ENCODE peak calls at places on chromosomes 6 and 20, in seven cellular contexts. R, D, H, J, X, E and N are unnamed samples.

GRCh38 chr6:143592335-143592734 is 80.8 kb upstream of the FUCA2 start:
- DNase-seq in R (no peak), D (no peak), H (no peak), J (no peak), X (no peak), E (peak; percentile 77), N (no peak)

GRCh38 chr6:48765352-48765961 is 654.5 kb upstream of the PTCHD4 start:
- DNase-seq in R (peak; percentile 12), D (no peak), H (no peak), J (no peak), X (no peak), E (peak; percentile 76), N (no peak)

GRCh38 chr6:83384751-83385150 is 46.1 kb downstream of the ME1 start:
- DNase-seq in R (no peak), D (no peak), H (no peak), J (no peak), X (no peak), E (no peak), N (no peak)

GRCh38 chr20:64136004-64136710 is 28.1 kb upstream of the MYT1 start:
- DNase-seq in R (no peak), D (no peak), H (no peak), J (no peak), X (no peak), E (no peak), N (no peak)

GRCh38 chr20:9179867-9180266 is 111.0 kb downstream of the PLCB4 start:
- DNase-seq in R (no peak), D (no peak), H (no peak), J (no peak), X (no peak), E (no peak), N (no peak)

GRCh38 chr6:106823732-106824351 is 150.7 kb downstream of the CD24 start:
- DNase-seq in R (no peak), D (no peak), H (no peak), J (no peak), X (no peak), E (peak; percentile 91), N (no peak)

GRCh38 chr20:53829086-53829703 is 235.6 kb upstream of the ZNF217 start:
- DNase-seq in R (no peak), D (no peak), H (no peak), J (no peak), X (no peak), E (no peak), N (no peak)

GRCh38 chr20:40488401-40488800 is 200.6 kb downstream of the MAFB start:
- DNase-seq in R (no peak), D (no peak), H (no peak), J (no peak), X (no peak), E (no peak), N (no peak)

GRCh38 chr6:155850408-155850841 is 394.8 kb upstream of the NOX3 start:
- DNase-seq in R (no peak), D (no peak), H (no peak), J (no peak), X (no peak), E (no peak), N (no peak)

GRCh38 chr20:10863337-10864060 is 189.7 kb upstream of the JAG1 start:
- DNase-seq in R (peak; percentile 36), D (no peak), H (no peak), J (peak; percentile 27), X (no peak), E (no peak), N (no peak)

GRCh38 chr20:42112161-42112560 is 494.0 kb upstream of the CHD6 start:
- DNase-seq in R (no peak), D (no peak), H (no peak), J (no peak), X (no peak), E (no peak), N (no peak)

GRCh38 chr6:49514571-49515484 is 15.1 kb downstream of the GLYATL3 start:
- DNase-seq in R (no peak), D (no peak), H (no peak), J (no peak), X (no peak), E (no peak), N (no peak)

GRCh38 chr6:14665827-14666724 is 548.5 kb downstream of the CD83 start:
- DNase-seq in R (peak; percentile 40), D (no peak), H (peak; percentile 21), J (no peak), X (no peak), E (no peak), N (no peak)

GRCh38 chr6:107132330-107132954 is 17.1 kb upstream of the BEND3 start:
- DNase-seq in R (peak; percentile 20), D (peak; percentile 26), H (no peak), J (no peak), X (no peak), E (peak; percentile 65), N (no peak)

GRCh38 chr6:134223761-134224445 is 94.0 kb downstream of the SGK1 start:
- DNase-seq in R (no peak), D (no peak), H (no peak), J (no peak), X (no peak), E (no peak), N (no peak)

GRCh38 chr6:12103158-12103557 is 91.0 kb downstream of the HIVEP1 start:
- DNase-seq in R (no peak), D (no peak), H (no peak), J (no peak), X (no peak), E (no peak), N (no peak)

GRCh38 chr6:65933390-65933789 is 226.4 kb upstream of the EYS start:
- DNase-seq in R (no peak), D (no peak), H (no peak), J (no peak), X (no peak), E (no peak), N (no peak)

GRCh38 chr20:16472045-16472872 is 101.0 kb downstream of the KIF16B start:
- DNase-seq in R (peak; percentile 21), D (no peak), H (no peak), J (no peak), X (no peak), E (no peak), N (no peak)

GRCh38 chr6:122187186-122187585 is 212.3 kb upstream of the HSF2 start:
- DNase-seq in R (no peak), D (no peak), H (no peak), J (no peak), X (no peak), E (no peak), N (no peak)

GRCh38 chr6:122178988-122179387 is 220.5 kb upstream of the HSF2 start:
- DNase-seq in R (no peak), D (no peak), H (no peak), J (no peak), X (no peak), E (no peak), N (no peak)

GRCh38 chr6:122180132-122180531 is 219.3 kb upstream of the HSF2 start:
- DNase-seq in R (no peak), D (no peak), H (no peak), J (no peak), X (no peak), E (no peak), N (no peak)

DNA sequence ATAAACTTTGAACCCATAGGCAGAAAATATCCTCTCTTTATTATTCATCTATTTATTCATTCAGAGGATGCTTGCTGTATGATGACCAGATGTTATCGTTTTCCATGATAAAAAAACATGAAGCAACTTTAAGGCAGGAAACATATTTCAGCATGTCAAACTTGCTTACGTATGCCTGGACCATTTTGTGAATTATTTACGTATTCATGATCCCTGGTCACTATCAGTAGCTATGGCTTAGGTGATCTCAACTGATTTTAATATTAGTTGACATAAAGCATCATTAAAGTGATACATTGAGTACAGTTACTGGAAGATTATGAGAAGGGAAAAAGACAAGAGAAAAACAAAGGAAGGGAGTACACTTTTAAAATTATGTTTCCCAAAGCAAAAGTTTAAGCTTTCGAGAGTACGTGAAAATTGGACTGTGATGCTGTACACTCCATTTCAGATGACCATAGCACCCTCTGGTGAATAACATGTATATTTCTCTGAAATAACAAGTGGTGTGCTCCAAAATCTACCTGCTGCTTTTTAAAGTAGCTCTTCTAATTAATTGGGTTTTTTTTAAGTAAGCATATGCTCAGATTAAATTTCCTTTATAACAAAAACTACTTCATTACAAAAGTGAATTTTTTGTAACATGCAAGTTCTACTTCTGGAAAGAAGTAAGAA is 215.1 kb upstream of the HSF2 start:
- DNase-seq in R (no peak), D (no peak), H (no peak), J (no peak), X (no peak), E (no peak), N (no peak)
- H3K4me3 ChIP-seq in R (peak overlapping the region; percentile 48), D (no peak overlapping the region), H (peak overlapping the region; percentile 13), J (peak overlapping the region; percentile 55), X (no peak overlapping the region), E (no peak overlapping the region), N (no peak overlapping the region)

DNA sequence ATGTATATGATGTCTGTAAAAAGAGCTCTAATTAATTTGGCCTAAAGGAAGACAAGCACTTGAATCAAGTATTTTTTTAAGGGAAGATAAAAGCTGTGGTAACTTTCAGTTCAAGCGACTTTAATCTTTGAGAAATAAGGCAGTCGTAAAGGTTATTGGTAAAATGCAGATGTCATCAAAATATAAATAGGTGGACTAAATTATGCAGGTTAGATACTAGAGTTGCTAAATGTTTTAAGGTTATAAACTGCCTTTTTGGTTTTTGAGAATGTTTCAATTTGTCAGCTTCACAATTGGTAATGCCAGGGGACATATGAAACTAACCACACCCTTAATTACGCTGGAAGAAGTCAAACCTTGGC is 159.5 kb upstream of the OLIG3 start:
- DNase-seq in R (no peak), D (no peak), H (no peak), J (no peak), X (no peak), E (no peak), N (no peak)
- H3K4me1 ChIP-seq in R (no peaks in the 10 kb centered on the region), D (peaks cover 10% of the 10 kb centered on the region), H (no peaks in the 10 kb centered on the region), J (peaks cover 24% of the 10 kb centered on the region), X (no peaks in the 10 kb centered on the region), E (no peaks in the 10 kb centered on the region), N (no peaks in the 10 kb centered on the region)

GRCh38 chr6:17393335-17394191 is at the start of gene CAP2:
- DNase-seq in R (peak; percentile 61), D (no peak), H (peak; percentile 74), J (peak; percentile 68), X (no peak), E (peak; percentile 93), N (no peak)

GRCh38 chr6:17395112-17395511 is 1.7 kb downstream of the CAP2 start:
- DNase-seq in R (no peak), D (no peak), H (no peak), J (no peak), X (no peak), E (no peak), N (no peak)

GRCh38 chr6:17392978-17393334 is 439 bp upstream of the CAP2 start:
- DNase-seq in R (no peak), D (no peak), H (no peak), J (no peak), X (no peak), E (no peak), N (no peak)

GRCh38 chr6:17396256-17396655 is 2.9 kb downstream of the CAP2 start:
- DNase-seq in R (no peak), D (no peak), H (no peak), J (no peak), X (no peak), E (no peak), N (no peak)

GRCh38 chr6:17394192-17394611 is 807 bp downstream of the CAP2 start:
- DNase-seq in R (no peak), D (no peak), H (peak; percentile 58), J (peak; percentile 22), X (no peak), E (peak; percentile 89), N (no peak)
- H3K4me3 ChIP-seq in R (peak overlapping the region; percentile 93), D (peak overlapping the region; percentile 36), H (peak overlapping the region; percentile 78), J (peak overlapping the region; percentile 69), X (no peak overlapping the region), E (peak overlapping the region; percentile 92), N (no peak overlapping the region)

GRCh38 chr6:1020133-1020532 is 291.8 kb upstream of the FOXQ1 start:
- DNase-seq in R (no peak), D (no peak), H (no peak), J (no peak), X (no peak), E (no peak), N (no peak)
- H3K4me1 ChIP-seq in R (no peaks in the 10 kb centered on the region), D (no peaks in the 10 kb centered on the region), H (no peaks in the 10 kb centered on the region), J (no peaks in the 10 kb centered on the region), X (no peaks in the 10 kb centered on the region), E (peaks cover 2% of the 10 kb centered on the region), N (no peaks in the 10 kb centered on the region)